ENCODE peak calls at places on chromosomes 4 and X, in four cellular contexts. One of them, this sample, is unnamed.

GRCh38 chr4:3372933-3373465 is 68.8 kb upstream of the HGFAC start:
- DNase-seq in brain pericyte: no peak
- DNase-seq in substantia nigra: no peak
- DNase-seq in bronchial epithelial cell: no peak
- DNase-seq in this sample: no peak

GRCh38 chrX:65586491-65586890 is 51.9 kb upstream of the LAS1L start:
- DNase-seq in brain pericyte: no peak
- DNase-seq in substantia nigra: no peak
- DNase-seq in bronchial epithelial cell: peak
- DNase-seq in this sample: no peak

GRCh38 chr4:71680706-71681105 is 103.2 kb downstream of the GC start:
- DNase-seq in brain pericyte: no peak
- DNase-seq in substantia nigra: no peak
- DNase-seq in bronchial epithelial cell: no peak
- DNase-seq in this sample: no peak

GRCh38 chrX:46444011-46444410 is 101.2 kb downstream of the ZNF674 start:
- DNase-seq in brain pericyte: peak
- DNase-seq in substantia nigra: no peak
- DNase-seq in bronchial epithelial cell: peak
- DNase-seq in this sample: no peak

GRCh38 chr4:116099596-116099995 is 985.8 kb downstream of the TRAM1L1 start:
- DNase-seq in brain pericyte: no peak
- DNase-seq in substantia nigra: no peak
- DNase-seq in bronchial epithelial cell: peak
- DNase-seq in this sample: no peak

GRCh38 chrX:30304866-30305265 is 4.3 kb downstream of the NR0B1 start:
- DNase-seq in brain pericyte: no peak
- DNase-seq in substantia nigra: no peak
- DNase-seq in bronchial epithelial cell: peak
- DNase-seq in this sample: no peak

GRCh38 chr4:41400296-41400695 is 137.7 kb upstream of the LIMCH1 start:
- DNase-seq in brain pericyte: no peak
- DNase-seq in substantia nigra: no peak
- DNase-seq in bronchial epithelial cell: no peak
- DNase-seq in this sample: no peak

GRCh38 chrX:19840899-19841648 is 46.3 kb downstream of the SH3KBP1 start:
- DNase-seq in brain pericyte: no peak
- DNase-seq in substantia nigra: no peak
- DNase-seq in bronchial epithelial cell: no peak
- DNase-seq in this sample: no peak

GRCh38 chrX:132292753-132293152 is 73.5 kb upstream of the RAP2C start:
- DNase-seq in brain pericyte: peak
- DNase-seq in substantia nigra: no peak
- DNase-seq in bronchial epithelial cell: peak
- DNase-seq in this sample: no peak